ENCODE peak calls at places on chromosome 10, in four cellular contexts. D, O, J and H are unnamed samples.

GRCh38 chr10:21230219-21230618 is 295.3 kb downstream of the SKIDA1 start:
- DNase-seq in O (no peak), J (no peak), D (no peak), H (no peak)

GRCh38 chr10:100747061-100747825 is 1.9 kb downstream of the PAX2 start:
- DNase-seq in D (no peak), O (no peak), J (no peak), H (no peak)

GRCh38 chr10:24114561-24114960 is 94.4 kb upstream of the KIAA1217 start:
- DNase-seq in O (no peak), D (no peak), J (no peak), H (no peak)

GRCh38 chr10:114103286-114103685 is 59.6 kb downstream of the ADRB1 start:
- DNase-seq in O (no peak), J (no peak), D (no peak), H (no peak)

GRCh38 chr10:81722405-81722804 is 152.6 kb upstream of the NRG3 start:
- DNase-seq in J (no peak), D (no peak), O (no peak), H (no peak)

GRCh38 chr10:102065561-102066420 is 642 bp downstream of the HPS6 start:
- DNase-seq in O (peak; percentile 51), D (peak; percentile 67), J (no peak), H (peak; percentile 31)

GRCh38 chr10:21299330-21299729 is 226.2 kb downstream of the SKIDA1 start:
- DNase-seq in D (no peak), J (no peak), O (no peak), H (no peak)

GRCh38 chr10:128211953-128212727 is 85.9 kb upstream of the MKI67 start:
- DNase-seq in D (peak; percentile 91), J (peak; percentile 79), O (peak; percentile 88), H (peak; percentile 62)

GRCh38 chr10:77578583-77579227 is 58.9 kb downstream of the KCNMA1 start:
- DNase-seq in D (no peak), O (no peak), J (no peak), H (no peak)

GRCh38 chr10:71621263-71621751 is 98.3 kb downstream of the C10orf105 start:
- DNase-seq in O (peak; percentile 49), D (no peak), J (no peak), H (peak; percentile 20)

GRCh38 chr10:43197834-43198681 is 59.8 kb downstream of the CSGALNACT2 start:
- DNase-seq in J (no peak), D (no peak), O (no peak), H (no peak)

GRCh38 chr10:96673318-96674099 is 46.8 kb downstream of the PIK3AP1 start:
- DNase-seq in J (no peak), O (peak; percentile 59), D (no peak), H (no peak)

GRCh38 chr10:119477444-119477843 is 65.1 kb downstream of the RGS10 start:
- DNase-seq in J (no peak), O (no peak), D (no peak), H (no peak)

GRCh38 chr10:112394475-112394875 is 20.6 kb downstream of the ACSL5 start:
- DNase-seq in O (peak; percentile 47), J (no peak), D (no peak), H (no peak)

GRCh38 chr10:99966306-99966705 is 43.4 kb downstream of the DNMBP start:
- DNase-seq in D (no peak), O (no peak), J (no peak), H (no peak)

GRCh38 chr10:84606428-84606827 is 278.0 kb downstream of the CCSER2 start:
- DNase-seq in J (no peak), D (no peak), O (no peak), H (no peak)

GRCh38 chr10:44415121-44415520 is 30.2 kb upstream of the CXCL12 start:
- DNase-seq in O (no peak), D (no peak), J (no peak), H (no peak)

GRCh38 chr10:33273295-33274002 is 61.0 kb downstream of the NRP1 start:
- DNase-seq in D (peak; percentile 87), J (no peak), O (peak; percentile 90), H (peak; percentile 7)

GRCh38 chr10:43420369-43421200 is 11.6 kb upstream of the HNRNPF start:
- DNase-seq in J (peak; percentile 89), D (peak; percentile 79), O (peak; percentile 88), H (peak; percentile 73)

GRCh38 chr10:34010891-34011290 is 676.4 kb upstream of the NRP1 start:
- DNase-seq in J (no peak), D (no peak), O (no peak), H (no peak)

GRCh38 chr10:11742009-11742778 is at the start of gene ECHDC3:
- DNase-seq in D (peak; percentile 85), J (peak; percentile 46), O (peak; percentile 86), H (no peak)

GRCh38 chr10:129617768-129618167 is 150.7 kb downstream of the MGMT start:
- DNase-seq in J (no peak), O (no peak), D (no peak), H (no peak)

GRCh38 chr10:60353519-60354258 is 36.0 kb downstream of the ANK3 start:
- DNase-seq in J (no peak), D (no peak), O (peak; percentile 42), H (peak; percentile 89)

GRCh38 chr10:100743626-100744135 is 1.7 kb upstream of the PAX2 start:
- DNase-seq in O (no peak), D (no peak), J (peak; percentile 37), H (no peak)

GRCh38 chr10:74334221-74334620 is 183.2 kb downstream of the ADK start:
- DNase-seq in O (no peak), D (no peak), J (no peak), H (no peak)

GRCh38 chr10:93357680-93358079 is 124.5 kb downstream of the MYOF start:
- DNase-seq in D (no peak), O (no peak), J (no peak), H (no peak)

GRCh38 chr10:96416643-96417042 is 57.8 kb upstream of the OPALIN start:
- DNase-seq in O (no peak), J (no peak), D (no peak), H (no peak)

GRCh38 chr10:80278480-80278879 is 11.0 kb downstream of the MAT1A start:
- DNase-seq in O (no peak), D (no peak), J (no peak), H (no peak)

GRCh38 chr10:124642076-124642710 is 102.0 kb downstream of the FAM53B start:
- DNase-seq in D (no peak), J (no peak), O (no peak), H (no peak)

GRCh38 chr10:124639646-124640045 is 104.5 kb downstream of the FAM53B start:
- DNase-seq in O (no peak), D (no peak), J (no peak), H (no peak)

GRCh38 chr10:124640538-124641231 is 103.5 kb downstream of the FAM53B start:
- DNase-seq in J (no peak), D (no peak), O (no peak), H (no peak)

GRCh38 chr10:124640056-124640455 is 104.1 kb downstream of the FAM53B start:
- DNase-seq in O (no peak), D (no peak), J (no peak), H (no peak)

DNA sequence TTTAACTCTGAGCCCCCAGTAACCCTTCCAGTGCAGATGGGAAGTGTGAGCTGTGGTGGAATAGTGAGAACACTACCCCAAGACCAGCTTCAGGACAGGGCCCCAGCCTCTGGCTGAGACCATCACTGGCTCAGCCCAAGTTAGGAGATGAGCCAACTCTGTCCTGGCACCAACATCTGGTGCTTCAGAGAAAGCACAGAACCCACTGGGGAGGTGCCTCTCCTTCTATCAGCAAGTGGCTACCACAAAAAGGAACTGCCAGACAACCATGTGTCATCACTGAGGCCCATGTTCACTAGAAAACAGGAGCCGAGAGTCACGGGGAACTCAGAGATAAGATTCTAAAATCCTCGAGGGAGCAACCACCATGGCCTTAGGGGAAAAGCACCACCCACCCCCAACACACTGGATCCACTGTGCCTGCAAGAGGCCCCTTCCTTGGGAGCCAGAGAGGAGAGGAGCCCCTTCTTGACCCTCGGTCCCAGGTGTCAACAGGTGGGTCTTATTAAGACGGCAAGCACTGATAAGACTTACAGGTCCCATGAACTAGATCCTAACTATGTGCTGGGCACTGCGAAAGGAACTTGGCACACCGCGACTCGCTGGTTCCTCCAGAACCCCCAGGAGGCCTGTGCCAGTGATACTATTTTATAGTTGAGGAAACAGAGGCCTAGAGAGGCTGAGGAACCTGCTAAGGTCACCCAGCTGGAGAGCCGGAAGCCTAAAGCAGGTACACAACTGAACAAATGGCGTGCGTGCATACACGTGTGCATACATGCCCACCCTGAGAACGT is 102.7 kb downstream of the FAM53B start:
- DNase-seq in O (no peak), J (peak; percentile 63), D (no peak), H (no peak)
- H3K27ac ChIP-seq in O (peak overlapping the region; percentile 13), J (peak overlapping the region; percentile 47), D (peak overlapping the region; percentile 21), H (peak overlapping the region; percentile 98)

GRCh38 chr10:30171601-30172000 is 112.2 kb upstream of the JCAD start:
- DNase-seq in J (no peak), D (no peak), O (no peak), H (no peak)

GRCh38 chr10:30170814-30171213 is 111.4 kb upstream of the JCAD start:
- DNase-seq in O (no peak), J (no peak), D (no peak), H (no peak)

GRCh38 chr10:30166929-30167328 is 107.5 kb upstream of the JCAD start:
- DNase-seq in J (no peak), D (no peak), O (no peak), H (no peak)

GRCh38 chr10:30170146-30170545 is 110.8 kb upstream of the JCAD start:
- DNase-seq in J (no peak), O (no peak), D (no peak), H (no peak)

GRCh38 chr10:30169342-30169741 is 110.0 kb upstream of the JCAD start:
- DNase-seq in J (no peak), D (no peak), O (no peak), H (no peak)
- H3K27ac ChIP-seq in J (no peak overlapping the region), D (no peak overlapping the region), O (no peak overlapping the region), H (no peak overlapping the region)

DNA sequence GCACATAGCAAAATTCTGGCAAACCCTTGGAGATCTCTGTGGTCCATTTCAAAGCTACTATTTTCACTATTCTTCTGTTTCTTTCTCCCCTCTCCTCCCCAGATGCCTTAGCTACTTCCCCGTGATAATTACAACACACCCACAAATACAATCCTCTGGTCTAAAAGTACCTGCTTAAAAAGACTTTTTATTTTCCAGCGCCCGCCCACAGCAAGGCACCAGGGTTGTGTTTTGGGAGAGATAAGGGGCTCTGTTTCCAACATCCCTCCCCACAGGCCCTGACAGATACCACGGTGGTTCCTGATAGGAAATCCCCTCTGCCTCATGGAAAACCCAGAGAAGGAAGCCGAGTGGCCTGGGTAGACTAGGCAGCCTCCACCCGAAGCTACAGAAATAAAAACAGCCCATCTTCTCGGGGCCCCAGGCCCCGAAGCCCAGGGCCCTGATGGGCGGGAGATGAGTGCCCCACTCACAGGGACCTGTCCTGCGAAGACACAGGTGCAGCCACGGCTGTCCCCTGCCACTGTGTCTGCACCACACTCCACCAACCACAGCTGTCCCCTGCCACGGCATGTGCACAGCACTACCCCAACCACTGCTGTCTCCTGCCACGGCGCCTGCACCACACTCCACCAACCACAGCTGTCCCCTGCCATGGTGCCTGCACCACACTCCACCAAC is 19.7 kb downstream of the CALML5 start:
- DNase-seq in J (no peak), O (no peak), D (no peak), H (no peak)
- H3K27ac ChIP-seq in J (no peak overlapping the region), O (no peak overlapping the region), D (no peak overlapping the region), H (no peak overlapping the region)

GRCh38 chr10:132398566-132398991 is 1.6 kb downstream of the PWWP2B start:
- DNase-seq in O (peak; percentile 25), J (peak; percentile 18), D (peak; percentile 80), H (no peak)

GRCh38 chr10:132400041-132400546 is 3.1 kb downstream of the PWWP2B start:
- DNase-seq in J (peak; percentile 9), O (peak; percentile 14), D (peak; percentile 54), H (no peak)

GRCh38 chr10:132401396-132402168 is 4.6 kb downstream of the PWWP2B start:
- DNase-seq in D (peak; percentile 49), J (peak; percentile 14), O (peak; percentile 19), H (no peak)

GRCh38 chr10:132399117-132400035 is 2.4 kb downstream of the PWWP2B start:
- DNase-seq in D (peak; percentile 92), J (peak; percentile 19), O (peak; percentile 28), H (no peak)

GRCh38 chr10:132400547-132401151 is 3.6 kb downstream of the PWWP2B start:
- DNase-seq in O (peak; percentile 31), J (peak; percentile 6), D (peak; percentile 62), H (no peak)
- H3K27ac ChIP-seq in O (no peak overlapping the region), J (no peak overlapping the region), D (peak overlapping the region; percentile 95), H (no peak overlapping the region)